ENCODE peak calls at places on chromosomes 1 and 21, in six cellular contexts. One of them, this sample, is unnamed.

GRCh38 chr21:28337319-28337718 is 655.4 kb downstream of the LTN1 start:
- DNase-seq in RPMI8226: peak; percentile 11
- DNase-seq in iris pigment epithelial cell: peak; percentile 59
- DNase-seq in stimulated activated naive CD8-positive, alpha-beta T cell treated with anti-CD3 and anti-CD28 coated beads, Interleukin-15, amount 100 ng/mL, for 72 hours: no peak
- DNase-seq in activated CD8-positive, alpha-beta memory T cell treated with anti-CD3 and anti-CD28 coated beads, Interleukin-2, amount 50 U/mL, for 4 hours: no peak
- DNase-seq in nephron progenitor cell: no peak
- DNase-seq in this sample: no peak

GRCh38 chr1:167043752-167044488 is 46.3 kb downstream of the GPA33 start:
- DNase-seq in activated CD8-positive, alpha-beta memory T cell treated with anti-CD3 and anti-CD28 coated beads, Interleukin-2, amount 50 U/mL, for 4 hours: peak; percentile 59
- DNase-seq in nephron progenitor cell: no peak
- DNase-seq in RPMI8226: peak; percentile 95
- DNase-seq in stimulated activated naive CD8-positive, alpha-beta T cell treated with anti-CD3 and anti-CD28 coated beads, Interleukin-15, amount 100 ng/mL, for 72 hours: peak; percentile 69
- DNase-seq in iris pigment epithelial cell: peak; percentile 42
- DNase-seq in this sample: no peak

GRCh38 chr1:25253911-25254310 is 6.7 kb upstream of the RSRP1 start:
- DNase-seq in activated CD8-positive, alpha-beta memory T cell treated with anti-CD3 and anti-CD28 coated beads, Interleukin-2, amount 50 U/mL, for 4 hours: no peak
- DNase-seq in stimulated activated naive CD8-positive, alpha-beta T cell treated with anti-CD3 and anti-CD28 coated beads, Interleukin-15, amount 100 ng/mL, for 72 hours: no peak
- DNase-seq in iris pigment epithelial cell: peak; percentile 66
- DNase-seq in nephron progenitor cell: no peak
- DNase-seq in RPMI8226: no peak
- DNase-seq in this sample: no peak

GRCh38 chr1:1164701-1165451 is 8.8 kb upstream of the TTLL10 start:
- DNase-seq in nephron progenitor cell: peak; percentile 39
- DNase-seq in RPMI8226: no peak
- DNase-seq in stimulated activated naive CD8-positive, alpha-beta T cell treated with anti-CD3 and anti-CD28 coated beads, Interleukin-15, amount 100 ng/mL, for 72 hours: no peak
- DNase-seq in activated CD8-positive, alpha-beta memory T cell treated with anti-CD3 and anti-CD28 coated beads, Interleukin-2, amount 50 U/mL, for 4 hours: no peak
- DNase-seq in iris pigment epithelial cell: no peak
- DNase-seq in this sample: no peak

GRCh38 chr1:172040466-172040865 is 199.2 kb downstream of the DNM3 start:
- DNase-seq in stimulated activated naive CD8-positive, alpha-beta T cell treated with anti-CD3 and anti-CD28 coated beads, Interleukin-15, amount 100 ng/mL, for 72 hours: no peak
- DNase-seq in nephron progenitor cell: no peak
- DNase-seq in iris pigment epithelial cell: peak; percentile 53
- DNase-seq in activated CD8-positive, alpha-beta memory T cell treated with anti-CD3 and anti-CD28 coated beads, Interleukin-2, amount 50 U/mL, for 4 hours: no peak
- DNase-seq in RPMI8226: no peak
- DNase-seq in this sample: peak; percentile 58

GRCh38 chr1:2987773-2988172 is 33.5 kb upstream of the ACTRT2 start:
- DNase-seq in iris pigment epithelial cell: no peak
- DNase-seq in RPMI8226: no peak
- DNase-seq in activated CD8-positive, alpha-beta memory T cell treated with anti-CD3 and anti-CD28 coated beads, Interleukin-2, amount 50 U/mL, for 4 hours: no peak
- DNase-seq in stimulated activated naive CD8-positive, alpha-beta T cell treated with anti-CD3 and anti-CD28 coated beads, Interleukin-15, amount 100 ng/mL, for 72 hours: no peak
- DNase-seq in nephron progenitor cell: no peak
- DNase-seq in this sample: no peak

GRCh38 chr1:86782482-86782881 is 78.1 kb downstream of the SH3GLB1 start:
- DNase-seq in activated CD8-positive, alpha-beta memory T cell treated with anti-CD3 and anti-CD28 coated beads, Interleukin-2, amount 50 U/mL, for 4 hours: no peak
- DNase-seq in nephron progenitor cell: no peak
- DNase-seq in iris pigment epithelial cell: no peak
- DNase-seq in stimulated activated naive CD8-positive, alpha-beta T cell treated with anti-CD3 and anti-CD28 coated beads, Interleukin-15, amount 100 ng/mL, for 72 hours: no peak
- DNase-seq in RPMI8226: no peak
- DNase-seq in this sample: no peak

GRCh38 chr1:90175490-90176157 is 180.7 kb downstream of the ZNF326 start:
- DNase-seq in activated CD8-positive, alpha-beta memory T cell treated with anti-CD3 and anti-CD28 coated beads, Interleukin-2, amount 50 U/mL, for 4 hours: no peak
- DNase-seq in stimulated activated naive CD8-positive, alpha-beta T cell treated with anti-CD3 and anti-CD28 coated beads, Interleukin-15, amount 100 ng/mL, for 72 hours: no peak
- DNase-seq in nephron progenitor cell: no peak
- DNase-seq in RPMI8226: no peak
- DNase-seq in iris pigment epithelial cell: peak; percentile 57
- DNase-seq in this sample: no peak

GRCh38 chr1:54696262-54696661 is 19.4 kb upstream of the TTC4 start:
- DNase-seq in stimulated activated naive CD8-positive, alpha-beta T cell treated with anti-CD3 and anti-CD28 coated beads, Interleukin-15, amount 100 ng/mL, for 72 hours: no peak
- DNase-seq in activated CD8-positive, alpha-beta memory T cell treated with anti-CD3 and anti-CD28 coated beads, Interleukin-2, amount 50 U/mL, for 4 hours: no peak
- DNase-seq in iris pigment epithelial cell: no peak
- DNase-seq in nephron progenitor cell: no peak
- DNase-seq in RPMI8226: no peak
- DNase-seq in this sample: no peak

GRCh38 chr1:181113061-181113695 is 24.7 kb downstream of the IER5 start:
- DNase-seq in nephron progenitor cell: no peak
- DNase-seq in iris pigment epithelial cell: peak; percentile 63
- DNase-seq in activated CD8-positive, alpha-beta memory T cell treated with anti-CD3 and anti-CD28 coated beads, Interleukin-2, amount 50 U/mL, for 4 hours: no peak
- DNase-seq in stimulated activated naive CD8-positive, alpha-beta T cell treated with anti-CD3 and anti-CD28 coated beads, Interleukin-15, amount 100 ng/mL, for 72 hours: no peak
- DNase-seq in RPMI8226: no peak
- DNase-seq in this sample: peak; percentile 24

This sample was measured in T1000.